ENCODE peak calls at places on chromosomes 1 and 21, in eight cellular contexts. O is HFF-Myc; F is CD8-positive, alpha-beta T cell; K is AG10803; J is fibroblast of pulmonary artery; D is esophagus squamous epithelium; X is Caco-2; W is AG09309. N is an unnamed sample.
A peak's percentile ranks its signal among the peaks of the same experiment; 100 is the strongest.

GRCh38 chr1:15272009-15272781 is 25.2 kb downstream of the FHAD1 start:
- DNase-seq in O (peak; percentile 52), F (peak; percentile 18), K (peak; percentile 59), J (peak; percentile 81), D (no peak), X (peak; percentile 66), W (peak; percentile 25), N (peak; percentile 82)

GRCh38 chr1:212459656-212460055 is 26.9 kb downstream of the NENF start:
- DNase-seq in O (no peak), F (no peak), K (no peak), J (no peak), D (no peak), X (no peak), W (no peak), N (no peak)

GRCh38 chr1:168482106-168482505 is 61.7 kb downstream of the XCL2 start:
- DNase-seq in O (peak; percentile 46), F (no peak), K (peak; percentile 75), J (no peak), D (no peak), X (peak; percentile 53), W (no peak), N (no peak)

GRCh38 chr1:3178279-3178678 is 109.3 kb downstream of the PRDM16 start:
- DNase-seq in O (no peak), F (no peak), K (no peak), J (no peak), D (no peak), X (no peak), W (no peak), N (no peak)

GRCh38 chr1:84809023-84809422 is 84.0 kb downstream of the LPAR3 start:
- DNase-seq in O (no peak), F (no peak), K (no peak), J (no peak), D (no peak), X (no peak), W (no peak), N (no peak)

GRCh38 chr1:23914921-23915320 is 1.8 kb upstream of the CNR2 start:
- DNase-seq in O (no peak), F (no peak), K (no peak), J (no peak), D (no peak), X (no peak), W (no peak), N (no peak)

GRCh38 chr1:26889580-26890466 is at the start of gene GPN2:
- DNase-seq in O (peak; percentile 38), F (peak; percentile 73), K (peak; percentile 74), J (peak; percentile 77), D (peak; percentile 14), X (peak; percentile 69), W (peak; percentile 39), N (peak; percentile 79)

GRCh38 chr21:41622831-41623548 is 115.0 kb upstream of the TMPRSS2 start:
- DNase-seq in O (no peak), F (no peak), K (peak; percentile 17), J (no peak), D (no peak), X (no peak), W (no peak), N (peak; percentile 27)

GRCh38 chr1:98322966-98323365 is 338.6 kb upstream of the SNX7 start:
- DNase-seq in O (no peak), F (no peak), K (peak; percentile 55), J (peak; percentile 44), D (no peak), X (no peak), W (no peak), N (peak; percentile 29)

GRCh38 chr1:229379901-229380300 is 37.1 kb upstream of the CCSAP start:
- DNase-seq in O (no peak), F (no peak), K (no peak), J (no peak), D (no peak), X (no peak), W (no peak), N (no peak)

GRCh38 chr21:44765231-44766013 is 36.2 kb downstream of the UBE2G2 start:
- DNase-seq in O (no peak), F (peak; percentile 60), K (no peak), J (no peak), D (no peak), X (no peak), W (no peak), N (peak; percentile 34)

GRCh38 chr1:72177711-72178110 is 104.6 kb downstream of the NEGR1 start:
- DNase-seq in O (no peak), F (no peak), K (peak; percentile 24), J (peak; percentile 11), D (no peak), X (no peak), W (no peak), N (no peak)

DNA sequence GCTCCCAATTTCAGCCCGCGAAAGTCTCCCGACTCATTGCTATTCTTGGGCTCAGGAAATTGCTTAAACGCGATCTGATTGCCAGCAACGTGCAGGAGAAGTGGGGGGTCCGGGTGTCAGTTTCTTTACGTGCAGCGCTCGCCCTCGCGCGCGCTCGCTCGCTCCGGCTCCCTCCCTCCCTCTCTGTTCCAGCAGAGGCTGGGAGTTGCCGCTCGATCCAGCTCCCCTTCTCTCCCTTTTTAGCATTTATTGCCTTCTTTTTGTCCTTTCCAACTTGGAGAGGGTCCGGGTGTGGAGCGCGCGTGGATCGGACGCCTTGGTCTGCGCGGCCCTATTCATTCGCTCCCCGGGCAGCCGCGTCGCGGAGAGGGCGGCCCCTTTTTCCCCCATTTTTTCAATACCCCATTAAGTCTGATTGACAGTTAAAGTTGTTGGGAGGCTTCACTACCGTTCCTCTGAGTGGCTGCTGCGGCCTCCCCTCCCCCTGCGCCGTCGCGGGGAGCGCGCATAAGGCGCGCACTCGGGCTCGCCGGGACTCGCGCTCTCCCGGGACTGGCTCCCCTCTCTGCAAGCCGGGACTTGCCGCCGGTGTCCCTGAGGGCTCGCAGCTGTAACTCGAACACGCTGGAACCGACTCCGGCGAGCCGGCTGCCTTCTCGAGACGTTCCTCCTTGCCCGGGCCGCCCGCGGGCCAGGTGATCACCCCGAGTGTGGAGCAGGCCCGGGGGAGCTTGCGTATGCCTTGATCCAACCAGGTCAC is at the start of gene DHRS3:
- DNase-seq in O (no peak), F (peak; percentile 64), K (peak; percentile 86), J (peak; percentile 78), D (no peak), X (peak; percentile 88), W (peak; percentile 66), N (peak; percentile 94)
- H3K4me3 ChIP-seq in O (peak within 1 kb of the TSS; percentile 54), F (peak within 1 kb of the TSS; percentile 90), K (peak within 1 kb of the TSS; percentile 88), J (peak within 1 kb of the TSS; percentile 71), D (peak within 1 kb of the TSS; percentile 97), X (peak within 1 kb of the TSS; percentile 89), W (peak within 1 kb of the TSS; percentile 53), N (peak within 1 kb of the TSS; percentile 93)

GRCh38 chr1:7224644-7225043 is 439.4 kb downstream of the CAMTA1 start:
- DNase-seq in O (no peak), F (no peak), K (no peak), J (no peak), D (no peak), X (no peak), W (no peak), N (peak; percentile 8)
- TF ChIP-seq CTCF in O (no peak), F (no peak), K (no peak), J (no peak), D (no peak), X (no peak), W (no peak), N (peak; percentile 27)

GRCh38 chr1:222893255-222893654 is 78.4 kb downstream of the DISP1 start:
- DNase-seq in O (no peak), F (no peak), K (no peak), J (no peak), D (no peak), X (no peak), W (no peak), N (no peak)

GRCh38 chr1:222891578-222891977 is 76.7 kb downstream of the DISP1 start:
- DNase-seq in O (no peak), F (no peak), K (no peak), J (no peak), D (no peak), X (no peak), W (no peak), N (no peak)

GRCh38 chr1:222894331-222894730 is 79.5 kb downstream of the DISP1 start:
- DNase-seq in O (no peak), F (no peak), K (no peak), J (no peak), D (no peak), X (no peak), W (no peak), N (no peak)

GRCh38 chr1:222890702-222891101 is 75.9 kb downstream of the DISP1 start:
- DNase-seq in O (no peak), F (no peak), K (no peak), J (no peak), D (no peak), X (no peak), W (no peak), N (no peak)

DNA sequence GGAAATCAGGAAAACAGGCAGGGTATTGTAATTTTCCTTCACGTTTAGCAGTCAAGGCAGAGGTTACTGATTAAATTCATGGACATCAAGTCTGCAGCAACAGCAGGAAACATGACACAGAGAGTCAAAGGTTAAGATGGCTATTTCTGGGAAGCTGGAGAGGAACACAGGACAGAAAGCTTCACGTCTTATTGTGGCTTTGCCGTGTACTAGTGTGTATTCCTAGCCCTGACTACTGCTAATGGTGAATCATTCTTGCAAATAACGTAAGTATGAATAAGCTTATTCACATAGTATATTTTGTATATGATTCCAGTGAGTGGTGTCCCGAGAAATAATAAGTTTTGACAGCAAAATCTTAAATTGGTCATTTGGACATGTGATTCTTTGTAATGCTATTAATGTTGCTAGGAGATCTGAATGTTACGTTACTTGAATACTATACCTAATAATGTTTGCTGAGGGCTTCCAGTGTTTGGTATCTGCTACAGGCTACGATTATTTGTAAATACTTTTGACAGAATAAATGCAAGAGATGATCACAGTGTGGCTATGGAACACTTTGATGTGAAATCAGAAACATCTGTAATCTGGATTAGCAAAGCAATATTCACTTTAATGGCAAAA is 77.4 kb downstream of the DISP1 start:
- DNase-seq in O (peak; percentile 43), F (no peak), K (no peak), J (peak; percentile 72), D (no peak), X (no peak), W (no peak), N (peak; percentile 81)
- H3K4me3 ChIP-seq in O (no peak overlapping the region), F (no peak overlapping the region), K (no peak overlapping the region), J (no peak overlapping the region), D (no peak overlapping the region), X (no peak overlapping the region), W (no peak overlapping the region), N (no peak overlapping the region)

GRCh38 chr1:171802207-171802606 is 20.7 kb downstream of the METTL13 start:
- DNase-seq in O (no peak), F (no peak), K (no peak), J (no peak), D (no peak), X (no peak), W (no peak), N (no peak)
- TF ChIP-seq CTCF in O (no peak), F (no peak), K (peak; percentile 24), J (no peak), D (no peak), X (no peak), W (no peak), N (no peak)

GRCh38 chr1:160742428-160743127 is 3.5 kb downstream of the SLAMF7 start:
- DNase-seq in O (no peak), F (no peak), K (no peak), J (no peak), D (no peak), X (no peak), W (no peak), N (no peak)
- H3K4me3 ChIP-seq in O (no peak overlapping the region), F (no peak overlapping the region), K (no peak overlapping the region), J (no peak overlapping the region), D (no peak overlapping the region), X (no peak overlapping the region), W (no peak overlapping the region), N (no peak overlapping the region)

N was measured in choroid plexus epithelial cell.